ENCODE peak calls at places on chromosomes 16 and 17, in five cellular contexts. N, G, B, X and H are unnamed samples.

GRCh38 chr17:38511126-38512108 is 83.2 kb downstream of the ARHGAP23 start:
- DNase-seq in N (no peak), G (no peak), B (no peak), X (no peak), H (no peak)

GRCh38 chr17:82687375-82687861 is 11.1 kb downstream of the RAB40B start:
- DNase-seq in N (no peak), G (no peak), B (no peak), X (no peak), H (no peak)

GRCh38 chr17:76054112-76054476 is 18.2 kb downstream of the SRP68 start:
- DNase-seq in N (no peak), G (no peak), B (no peak), X (no peak), H (no peak)

GRCh38 chr16:89065445-89065795 is 28.2 kb upstream of the ACSF3 start:
- DNase-seq in N (no peak), G (no peak), B (no peak), X (no peak), H (no peak)

GRCh38 chr16:56257260-56257659 is 66.0 kb downstream of the GNAO1 start:
- DNase-seq in N (peak; percentile 22), G (no peak), B (no peak), X (no peak), H (no peak)

GRCh38 chr17:13030459-13031305 is 12.9 kb upstream of the ELAC2 start:
- DNase-seq in N (peak; percentile 79), G (no peak), B (no peak), X (no peak), H (peak; percentile 45)

GRCh38 chr16:31093132-31093703 is 1.4 kb downstream of the VKORC1 start:
- DNase-seq in N (no peak), G (peak; percentile 46), B (no peak), X (no peak), H (no peak)

GRCh38 chr16:64711026-64711425 is 410.8 kb downstream of the CDH11 start:
- DNase-seq in N (no peak), G (no peak), B (no peak), X (no peak), H (no peak)

GRCh38 chr17:57810740-57811632 is 38.9 kb downstream of the MRPS23 start:
- DNase-seq in N (peak; percentile 52), G (no peak), B (no peak), X (no peak), H (no peak)

GRCh38 chr17:79273660-79274059 is 199.0 kb downstream of the ENGASE start:
- DNase-seq in N (no peak), G (no peak), B (no peak), X (no peak), H (no peak)
- TF ChIP-seq CTCF in N (no peak), G (no peak), B (no peak), X (no peak), H (no peak)

DNA sequence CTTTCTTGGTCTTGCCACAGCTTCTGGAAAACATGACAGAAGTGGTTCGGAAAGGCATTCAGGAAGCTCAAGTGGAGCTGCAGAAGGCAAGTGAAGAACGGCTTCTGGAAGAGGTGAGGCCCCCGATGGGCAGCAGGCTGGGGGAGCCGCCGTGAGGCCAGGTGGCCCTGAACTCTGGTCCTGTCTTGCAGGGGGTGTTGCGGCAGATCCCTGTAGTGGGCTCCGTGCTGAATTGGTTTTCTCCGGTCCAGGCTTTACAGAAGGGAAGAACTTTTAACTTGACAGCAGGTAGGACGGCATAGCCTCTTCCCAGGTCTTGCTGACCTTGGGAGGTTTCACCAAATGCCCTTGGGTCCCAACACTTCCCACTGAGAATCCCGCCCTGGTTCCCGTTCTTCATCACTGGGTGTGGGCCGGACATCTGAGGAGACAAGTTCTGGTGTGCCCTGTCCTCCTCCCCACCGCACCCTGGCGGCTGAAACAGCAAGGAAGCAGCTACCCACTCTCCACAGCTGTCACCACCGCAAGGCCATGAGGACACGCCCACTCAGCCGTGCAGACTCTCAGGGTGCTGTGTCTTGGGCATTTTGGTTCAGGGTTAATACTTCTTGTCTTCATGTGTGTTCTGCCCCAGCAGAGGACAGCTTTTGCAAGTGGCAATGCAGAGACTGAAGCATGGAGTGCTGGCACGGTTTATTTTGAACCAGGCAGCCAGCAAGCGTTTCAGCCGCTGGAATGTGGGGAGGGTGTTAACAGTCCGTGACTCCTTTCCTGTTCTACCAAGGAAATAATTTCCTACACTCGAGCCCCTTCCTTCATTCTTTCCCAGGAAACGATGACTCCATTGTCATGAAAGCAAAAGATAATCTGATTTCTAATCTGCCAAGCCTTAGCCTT is 21.4 kb downstream of the NTAN1 start:
- DNase-seq in N (no peak), G (no peak), B (no peak), X (no peak), H (no peak)
- TF ChIP-seq CTCF in N (no peak), G (no peak), B (no peak), X (no peak), H (no peak)

GRCh38 chr16:4329354-4329775 is 13.5 kb downstream of the GLIS2 start:
- DNase-seq in N (no peak), G (no peak), B (no peak), X (no peak), H (no peak)

GRCh38 chr16:4327386-4327781 is 11.5 kb downstream of the GLIS2 start:
- DNase-seq in N (no peak), G (no peak), B (no peak), X (no peak), H (no peak)

GRCh38 chr16:4330277-4330882 is 14.5 kb downstream of the GLIS2 start:
- DNase-seq in N (no peak), G (peak; percentile 86), B (no peak), X (peak; percentile 49), H (peak; percentile 76)

GRCh38 chr16:4328580-4329353 is 12.9 kb downstream of the GLIS2 start:
- DNase-seq in N (no peak), G (no peak), B (no peak), X (no peak), H (no peak)

DNA sequence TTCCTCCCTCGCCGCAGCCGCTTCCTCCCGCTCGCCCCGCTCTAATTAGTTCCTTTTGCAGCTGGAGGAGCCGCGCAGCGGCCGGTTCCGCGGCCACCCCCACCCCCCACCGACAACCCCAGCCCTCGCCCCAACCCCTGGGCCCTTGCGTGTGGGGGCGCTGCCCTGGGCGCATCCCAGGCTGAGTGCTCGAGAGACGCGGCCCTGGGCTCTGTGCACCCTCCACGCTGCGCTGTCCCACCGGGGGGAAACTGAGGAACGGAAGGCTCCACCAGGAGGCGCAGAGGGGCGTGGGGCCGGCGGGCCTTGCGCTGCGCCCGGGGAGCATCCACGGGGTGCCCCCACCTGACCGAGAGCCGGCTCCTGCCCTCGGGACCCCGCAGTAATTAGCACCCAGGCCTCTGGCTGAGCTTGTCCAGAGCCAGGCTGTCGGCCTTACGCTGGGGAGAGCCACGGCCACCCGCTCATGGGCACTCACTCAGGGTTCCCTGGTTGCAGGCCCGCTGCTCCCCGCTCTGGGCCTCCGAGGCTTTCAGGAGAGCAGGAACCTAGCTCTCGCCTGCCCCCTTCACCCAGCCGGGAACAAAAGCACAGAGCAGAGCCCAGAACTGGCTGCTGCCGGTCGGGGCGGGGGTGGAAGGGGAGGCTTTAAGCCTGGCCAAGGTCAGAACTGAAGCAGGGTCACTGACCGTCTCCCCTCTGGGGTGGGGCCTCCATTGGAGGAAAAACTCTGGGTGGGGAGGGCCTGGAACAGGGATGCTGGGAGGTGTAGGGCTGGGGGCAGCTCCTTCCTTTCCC is 12.1 kb downstream of the GLIS2 start:
- DNase-seq in N (no peak), G (peak; percentile 89), B (no peak), X (peak; percentile 25), H (peak; percentile 69)
- TF ChIP-seq CTCF in N (peak; percentile 52), G (no peak), B (peak; percentile 64), X (peak; percentile 56), H (peak; percentile 57)

DNA sequence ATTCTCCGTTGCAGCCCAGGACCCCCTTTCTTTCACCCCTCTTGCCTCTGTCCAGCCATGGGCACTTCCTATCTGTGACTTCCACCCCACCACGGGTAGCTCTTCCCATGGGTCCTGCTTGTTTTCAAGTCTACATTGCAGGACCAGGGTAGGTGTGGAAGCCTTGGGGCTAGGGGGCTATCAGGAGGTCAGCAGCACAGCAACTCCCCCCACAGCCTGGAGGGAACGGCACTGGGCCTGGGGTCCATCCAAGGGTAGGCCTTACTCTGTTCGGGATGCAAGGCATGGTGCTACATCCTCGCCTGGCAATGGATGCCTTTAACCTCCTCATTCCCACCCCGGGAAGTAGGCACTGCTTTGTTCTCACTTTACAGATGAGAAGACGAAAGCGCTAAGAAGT is 109.3 kb downstream of the IRX5 start:
- DNase-seq in N (no peak), G (no peak), B (no peak), X (no peak), H (no peak)
- TF ChIP-seq CTCF in N (no peak), G (no peak), B (no peak), X (no peak), H (no peak)